ENCODE peak calls at places on chromosomes 7 and 10, in eight cellular contexts. L, W, K, D, J, B, Q and U are unnamed samples.

GRCh38 chr7:77413861-77414424 is 2.2 kb downstream of the GSAP start:
- DNase-seq in L (no peak), W (no peak), K (peak; percentile 59), D (peak; percentile 23), J (no peak), B (no peak), Q (no peak), U (no peak)

GRCh38 chr7:77542399-77542798 is 5.3 kb downstream of the PTPN12 start:
- DNase-seq in L (no peak), W (no peak), K (peak; percentile 53), D (no peak), J (no peak), B (no peak), Q (no peak), U (no peak)

GRCh38 chr7:26649388-26649787 is 215.0 kb downstream of the SKAP2 start:
- DNase-seq in L (no peak), W (no peak), K (no peak), D (no peak), J (no peak), B (no peak), Q (no peak), U (no peak)

GRCh38 chr7:150449206-150449956 is 1.0 kb upstream of the GIMAP8 start:
- DNase-seq in L (no peak), W (no peak), K (no peak), D (no peak), J (no peak), B (no peak), Q (no peak), U (no peak)

GRCh38 chr10:124529661-124530214 is 68.1 kb downstream of the LHPP start:
- DNase-seq in L (no peak), W (no peak), K (no peak), D (no peak), J (no peak), B (no peak), Q (no peak), U (no peak)

GRCh38 chr7:116906391-116906790 is 44.0 kb downstream of the CAPZA2 start:
- DNase-seq in L (no peak), W (no peak), K (no peak), D (no peak), J (no peak), B (no peak), Q (no peak), U (no peak)

GRCh38 chr10:129372168-129372567 is 94.9 kb upstream of the MGMT start:
- DNase-seq in L (no peak), W (no peak), K (no peak), D (no peak), J (no peak), B (no peak), Q (no peak), U (no peak)

GRCh38 chr7:37007319-37007718 is 283.0 kb upstream of the AOAH start:
- DNase-seq in L (no peak), W (no peak), K (no peak), D (peak; percentile 44), J (no peak), B (no peak), Q (no peak), U (no peak)

GRCh38 chr10:45409782-45410181 is 35.8 kb downstream of the ALOX5 start:
- DNase-seq in L (no peak), W (no peak), K (no peak), D (no peak), J (no peak), B (no peak), Q (no peak), U (no peak)

DNA sequence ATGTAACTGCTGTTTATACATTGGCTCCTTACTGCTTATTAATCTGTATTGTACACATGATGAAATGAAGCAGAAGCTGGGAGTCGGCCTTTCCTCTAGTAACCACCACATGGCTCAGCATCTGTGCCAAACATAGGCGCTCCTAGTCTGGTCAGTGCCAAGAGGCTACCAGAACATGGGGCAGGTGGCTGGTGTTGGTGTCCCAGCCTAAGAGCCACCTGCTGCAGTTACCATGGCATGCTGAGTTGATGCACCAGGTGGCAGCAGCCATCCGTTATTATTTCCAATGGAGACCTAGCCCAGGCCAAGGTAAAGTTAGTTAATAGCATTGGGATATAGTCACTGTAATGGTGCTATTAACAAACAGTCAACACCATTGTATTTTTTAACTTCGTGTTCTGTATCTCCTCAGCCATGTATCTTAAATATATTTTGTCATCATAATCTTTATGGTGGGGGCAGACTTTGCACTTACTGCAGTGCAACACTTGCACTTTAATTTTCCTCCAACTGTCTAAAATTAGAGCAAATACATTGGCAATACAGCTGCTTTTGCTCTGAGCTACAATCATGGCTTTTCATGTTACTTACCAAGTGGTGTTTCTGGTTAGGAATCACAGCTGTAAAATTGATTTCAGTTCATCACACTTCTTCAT is 33.1 kb downstream of the HBP1 start:
- DNase-seq in L (no peak), W (peak; percentile 42), K (peak; percentile 18), D (peak; percentile 76), J (no peak), B (no peak), Q (peak; percentile 58), U (no peak)
- TF ChIP-seq CTCF in L (no peak), W (peak; percentile 73), K (peak; percentile 35), D (peak; percentile 81), J (peak; percentile 23), B (no peak), Q (no peak), U (peak; percentile 52)

GRCh38 chr10:3239066-3239919 is 66.7 kb upstream of the PITRM1 start:
- DNase-seq in L (peak; percentile 75), W (peak; percentile 39), K (peak; percentile 68), D (peak; percentile 75), J (peak; percentile 79), B (no peak), Q (peak; percentile 75), U (no peak)

GRCh38 chr10:3242251-3242650 is 69.7 kb upstream of the PITRM1 start:
- DNase-seq in L (no peak), W (no peak), K (no peak), D (no peak), J (no peak), B (no peak), Q (no peak), U (no peak)

GRCh38 chr10:3239920-3240909 is 67.6 kb upstream of the PITRM1 start:
- DNase-seq in L (no peak), W (no peak), K (no peak), D (no peak), J (no peak), B (no peak), Q (no peak), U (no peak)

GRCh38 chr10:3238115-3238871 is 65.7 kb upstream of the PITRM1 start:
- DNase-seq in L (no peak), W (no peak), K (no peak), D (no peak), J (no peak), B (no peak), Q (no peak), U (no peak)

GRCh38 chr10:3241128-3242057 is 68.8 kb upstream of the PITRM1 start:
- DNase-seq in L (no peak), W (no peak), K (no peak), D (no peak), J (no peak), B (no peak), Q (no peak), U (no peak)
- H3K27ac ChIP-seq in L (no peak overlapping the region), W (peak overlapping the region; percentile 23), K (no peak overlapping the region), D (no peak overlapping the region), J (no peak overlapping the region), B (peak overlapping the region; percentile 71), Q (no peak overlapping the region), U (no peak overlapping the region)

DNA sequence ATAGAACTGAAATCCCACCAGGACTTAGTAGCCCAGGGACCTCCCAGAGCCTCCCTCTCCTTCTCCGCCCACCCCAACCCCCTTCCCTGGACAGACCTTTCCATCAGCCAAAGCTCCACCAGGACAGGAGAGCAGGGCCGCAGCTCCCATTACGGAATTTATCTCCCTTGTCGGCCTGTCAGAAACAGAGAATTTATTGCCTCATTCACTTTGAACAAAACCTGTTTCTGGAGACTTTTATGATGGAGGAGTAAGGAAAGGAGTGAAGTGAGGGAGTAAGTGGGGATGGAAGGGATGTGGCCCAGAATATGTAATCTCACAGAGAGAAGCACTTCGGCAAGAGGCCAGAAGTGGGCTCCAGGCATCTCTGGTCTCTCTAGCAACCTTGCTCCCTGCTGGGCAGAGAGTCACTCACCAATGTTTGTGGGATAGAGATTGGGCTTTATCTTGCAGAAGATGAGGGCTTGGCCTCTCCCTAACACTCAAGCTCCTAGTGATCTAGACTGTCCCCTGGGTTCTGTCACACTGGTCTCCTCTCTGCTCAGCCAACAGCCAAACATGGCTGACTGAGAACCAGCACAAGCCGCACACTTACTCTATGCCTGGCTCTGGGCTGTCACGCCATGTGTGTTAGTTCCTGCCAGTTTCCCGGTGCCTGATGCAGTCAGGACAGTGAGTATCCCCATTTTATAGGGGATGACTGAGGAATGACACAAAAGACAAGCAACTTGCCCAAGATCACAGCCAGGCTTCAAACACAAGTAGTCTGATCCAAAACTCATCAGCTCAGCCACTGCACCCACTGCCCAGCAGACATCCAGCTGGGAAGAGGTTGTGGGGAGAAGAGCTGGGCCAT is 149.4 kb upstream of the ZMIZ1 start:
- DNase-seq in L (no peak), W (no peak), K (no peak), D (no peak), J (no peak), B (no peak), Q (no peak), U (no peak)
- TF ChIP-seq CTCF in L (no peak), W (no peak), K (no peak), D (no peak), J (no peak), B (no peak), Q (no peak), U (no peak)

GRCh38 chr10:89307213-89307612 is 5.4 kb downstream of the IFIT2 start:
- DNase-seq in L (no peak), W (no peak), K (no peak), D (no peak), J (no peak), B (no peak), Q (no peak), U (no peak)

GRCh38 chr10:89312973-89313372 is 11.1 kb downstream of the IFIT2 start:
- DNase-seq in L (no peak), W (no peak), K (no peak), D (no peak), J (no peak), B (no peak), Q (no peak), U (no peak)

GRCh38 chr10:89309646-89310045 is 7.8 kb downstream of the IFIT2 start:
- DNase-seq in L (no peak), W (no peak), K (no peak), D (no peak), J (no peak), B (no peak), Q (no peak), U (no peak)

GRCh38 chr10:89306019-89306418 is 4.2 kb downstream of the IFIT2 start:
- DNase-seq in L (no peak), W (no peak), K (no peak), D (no peak), J (no peak), B (no peak), Q (no peak), U (no peak)

DNA sequence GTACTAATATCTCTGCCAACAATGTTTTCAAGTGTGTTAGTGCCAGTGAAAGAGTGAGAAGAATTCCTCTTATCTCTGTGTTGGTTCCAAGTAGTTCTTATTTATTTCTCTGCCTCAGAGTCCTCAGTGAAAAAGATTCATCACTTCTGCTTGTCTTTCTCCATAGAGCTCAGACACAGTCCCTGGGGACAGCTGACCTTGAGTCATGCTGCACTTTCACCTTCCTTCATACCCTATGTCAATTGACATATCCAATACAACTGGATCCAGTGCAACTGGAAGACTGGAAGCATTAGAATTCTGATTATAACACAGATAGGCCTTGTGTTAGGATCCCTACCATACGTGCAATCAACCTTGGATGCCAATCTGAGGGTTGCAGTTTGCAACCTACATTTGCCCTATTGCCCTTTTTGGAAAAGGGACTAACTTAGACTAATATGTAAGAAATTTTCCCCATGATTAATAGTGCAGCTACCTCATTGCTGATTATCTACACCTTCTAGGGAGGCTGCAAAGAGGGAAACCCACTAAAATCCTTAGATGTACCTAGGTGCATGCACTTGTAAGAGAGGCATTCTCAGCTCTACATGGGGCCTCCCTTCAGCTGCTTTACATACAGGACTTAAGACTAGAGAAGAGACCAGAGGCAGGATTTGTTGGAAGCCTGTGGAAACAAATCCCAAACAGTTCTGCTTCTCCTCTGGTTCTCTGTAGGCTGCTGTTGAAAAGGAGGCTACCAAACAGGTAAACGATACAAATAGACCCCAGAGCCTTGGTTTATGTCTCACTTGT is 8.4 kb downstream of the IFIT2 start:
- DNase-seq in L (no peak), W (no peak), K (no peak), D (peak; percentile 25), J (no peak), B (no peak), Q (no peak), U (no peak)
- H3K27ac ChIP-seq in L (no peak overlapping the region), W (peak overlapping the region; percentile 25), K (no peak overlapping the region), D (no peak overlapping the region), J (no peak overlapping the region), B (no peak overlapping the region), Q (no peak overlapping the region), U (no peak overlapping the region)